ENCODE peak calls at places on chromosomes 16 and 17, in five cellular contexts. One of them, this sample, is unnamed.

GRCh38 chr17:10612957-10613744 is 44.0 kb downstream of the MYH3 start:
- DNase-seq in astrocyte of the hippocampus: no peak
- DNase-seq in T-helper 17 cell: no peak
- DNase-seq in effector memory CD4-positive, alpha-beta T cell: no peak
- DNase-seq in iris pigment epithelial cell: peak
- DNase-seq in this sample: no peak

GRCh38 chr16:30775381-30776099 is 11.5 kb downstream of the ZNF629 start:
- DNase-seq in effector memory CD4-positive, alpha-beta T cell: no peak
- DNase-seq in T-helper 17 cell: peak
- DNase-seq in iris pigment epithelial cell: peak
- DNase-seq in astrocyte of the hippocampus: peak
- DNase-seq in this sample: no peak

GRCh38 chr17:62187681-62188080 is 122.6 kb upstream of the MED13 start:
- DNase-seq in T-helper 17 cell: no peak
- DNase-seq in effector memory CD4-positive, alpha-beta T cell: no peak
- DNase-seq in iris pigment epithelial cell: no peak
- DNase-seq in astrocyte of the hippocampus: peak
- DNase-seq in this sample: no peak

GRCh38 chr16:72021043-72021442 is 12.5 kb downstream of the DHODH start:
- DNase-seq in T-helper 17 cell: no peak
- DNase-seq in iris pigment epithelial cell: no peak
- DNase-seq in effector memory CD4-positive, alpha-beta T cell: no peak
- DNase-seq in astrocyte of the hippocampus: no peak
- DNase-seq in this sample: no peak

GRCh38 chr16:67151431-67152097 is 766 bp upstream of the B3GNT9 start:
- DNase-seq in effector memory CD4-positive, alpha-beta T cell: no peak
- DNase-seq in T-helper 17 cell: no peak
- DNase-seq in iris pigment epithelial cell: no peak
- DNase-seq in astrocyte of the hippocampus: no peak
- DNase-seq in this sample: no peak

GRCh38 chr16:2741168-2741567 is 11.3 kb upstream of the SRRM2 start:
- DNase-seq in astrocyte of the hippocampus: no peak
- DNase-seq in effector memory CD4-positive, alpha-beta T cell: no peak
- DNase-seq in iris pigment epithelial cell: no peak
- DNase-seq in T-helper 17 cell: no peak
- DNase-seq in this sample: no peak

GRCh38 chr17:17724307-17724921 is 43.2 kb downstream of the RAI1 start:
- DNase-seq in iris pigment epithelial cell: peak
- DNase-seq in effector memory CD4-positive, alpha-beta T cell: no peak
- DNase-seq in astrocyte of the hippocampus: peak
- DNase-seq in T-helper 17 cell: no peak
- DNase-seq in this sample: no peak

GRCh38 chr17:68512967-68513474 is 791 bp downstream of the PRKAR1A start:
- DNase-seq in iris pigment epithelial cell: peak
- DNase-seq in effector memory CD4-positive, alpha-beta T cell: no peak
- DNase-seq in astrocyte of the hippocampus: peak
- DNase-seq in T-helper 17 cell: no peak
- DNase-seq in this sample: peak

GRCh38 chr16:8885674-8886592 is 3.8 kb downstream of the LITAFD start:
- DNase-seq in effector memory CD4-positive, alpha-beta T cell: no peak
- DNase-seq in iris pigment epithelial cell: peak
- DNase-seq in T-helper 17 cell: no peak
- DNase-seq in astrocyte of the hippocampus: peak
- DNase-seq in this sample: no peak

GRCh38 chr17:59897090-59897489 is 4.2 kb downstream of the RPS6KB1 start:
- DNase-seq in astrocyte of the hippocampus: peak
- DNase-seq in effector memory CD4-positive, alpha-beta T cell: no peak
- DNase-seq in T-helper 17 cell: no peak
- DNase-seq in iris pigment epithelial cell: peak
- DNase-seq in this sample: no peak

GRCh38 chr17:43814714-43815113 is 18.2 kb downstream of the MPP3 start:
- DNase-seq in astrocyte of the hippocampus: peak
- DNase-seq in T-helper 17 cell: no peak
- DNase-seq in iris pigment epithelial cell: peak
- DNase-seq in effector memory CD4-positive, alpha-beta T cell: no peak
- DNase-seq in this sample: no peak

GRCh38 chr16:48434653-48435318 is 49.6 kb upstream of the SIAH1 start:
- DNase-seq in effector memory CD4-positive, alpha-beta T cell: no peak
- DNase-seq in iris pigment epithelial cell: peak
- DNase-seq in T-helper 17 cell: no peak
- DNase-seq in astrocyte of the hippocampus: no peak
- DNase-seq in this sample: no peak

GRCh38 chr16:50992366-50993032 is 158.6 kb downstream of the SALL1 start:
- DNase-seq in astrocyte of the hippocampus: no peak
- DNase-seq in effector memory CD4-positive, alpha-beta T cell: no peak
- DNase-seq in iris pigment epithelial cell: no peak
- DNase-seq in T-helper 17 cell: no peak
- DNase-seq in this sample: no peak

GRCh38 chr17:80829166-80829813 is 162.4 kb upstream of the CHMP6 start:
- DNase-seq in astrocyte of the hippocampus: no peak
- DNase-seq in T-helper 17 cell: peak
- DNase-seq in effector memory CD4-positive, alpha-beta T cell: no peak
- DNase-seq in iris pigment epithelial cell: no peak
- DNase-seq in this sample: no peak

GRCh38 chr17:10058924-10059683 is 139.3 kb downstream of the GAS7 start:
- DNase-seq in effector memory CD4-positive, alpha-beta T cell: no peak
- DNase-seq in astrocyte of the hippocampus: no peak
- DNase-seq in T-helper 17 cell: no peak
- DNase-seq in iris pigment epithelial cell: no peak
- DNase-seq in this sample: no peak

GRCh38 chr17:55037828-55038227 is 69.3 kb downstream of the STXBP4 start:
- DNase-seq in iris pigment epithelial cell: peak
- DNase-seq in astrocyte of the hippocampus: peak
- DNase-seq in effector memory CD4-positive, alpha-beta T cell: no peak
- DNase-seq in T-helper 17 cell: no peak
- DNase-seq in this sample: no peak

GRCh38 chr16:8998114-8998513 is 34.4 kb upstream of the USP7 start:
- DNase-seq in effector memory CD4-positive, alpha-beta T cell: no peak
- DNase-seq in astrocyte of the hippocampus: no peak
- DNase-seq in iris pigment epithelial cell: peak
- DNase-seq in T-helper 17 cell: no peak
- DNase-seq in this sample: no peak

GRCh38 chr16:69386596-69386995 is 789 bp upstream of the TERF2 start:
- DNase-seq in iris pigment epithelial cell: peak
- DNase-seq in T-helper 17 cell: no peak
- DNase-seq in astrocyte of the hippocampus: peak
- DNase-seq in effector memory CD4-positive, alpha-beta T cell: no peak
- DNase-seq in this sample: no peak

This sample was measured in T-helper 1 cell.